ENCODE peak calls at places on chromosomes 7 and 10, in four cellular contexts. X, T, F and M are unnamed samples.

GRCh38 chr7:23247101-23247601 is 576 bp downstream of the GPNMB start:
- DNase-seq in X (no peak), T (no peak), F (no peak), M (no peak)

GRCh38 chr7:109003742-109004141 is 434.1 kb downstream of the DNAJB9 start:
- DNase-seq in X (no peak), T (no peak), F (no peak), M (no peak)

GRCh38 chr10:32985781-32986350 is 27.8 kb upstream of the ITGB1 start:
- DNase-seq in X (no peak), T (no peak), F (no peak), M (no peak)

GRCh38 chr7:78587443-78588044 is 789.0 kb downstream of the PHTF2 start:
- DNase-seq in X (no peak), T (no peak), F (no peak), M (no peak)

GRCh38 chr7:134343796-134344195 is 27.1 kb upstream of the SLC35B4 start:
- DNase-seq in X (no peak), T (no peak), F (no peak), M (no peak)

GRCh38 chr7:122887198-122887597 is 938 bp upstream of the CADPS2 start:
- DNase-seq in X (peak; percentile 62), T (peak; percentile 75), F (peak; percentile 76), M (peak; percentile 68)

GRCh38 chr7:114293289-114294012 is 121.2 kb upstream of the FOXP2 start:
- DNase-seq in X (no peak), T (no peak), F (no peak), M (no peak)

GRCh38 chr7:108181073-108181985 is 51.2 kb upstream of the LAMB4 start:
- DNase-seq in X (no peak), T (no peak), F (no peak), M (no peak)

GRCh38 chr10:72009430-72010081 is 45.4 kb downstream of the CHST3 start:
- DNase-seq in X (peak; percentile 81), T (peak; percentile 93), F (peak; percentile 99), M (peak; percentile 85)

GRCh38 chr7:12102101-12102500 is 109.0 kb upstream of the TMEM106B start:
- DNase-seq in X (no peak), T (no peak), F (no peak), M (no peak)

GRCh38 chr10:71776528-71776927 is 3.2 kb upstream of the VSIR start:
- DNase-seq in X (peak; percentile 36), T (no peak), F (no peak), M (no peak)

GRCh38 chr10:1228463-1228975 is 172.3 kb downstream of the WDR37 start:
- DNase-seq in X (no peak), T (no peak), F (no peak), M (no peak)

GRCh38 chr7:143512488-143513340 is 35.0 kb downstream of the TAS2R41 start:
- DNase-seq in X (no peak), T (no peak), F (no peak), M (no peak)

GRCh38 chr7:94315011-94315410 is 79.7 kb upstream of the COL1A2 start:
- DNase-seq in X (no peak), T (no peak), F (no peak), M (no peak)

GRCh38 chr10:21860718-21861117 is 142.8 kb downstream of the DNAJC1 start:
- DNase-seq in X (no peak), T (no peak), F (no peak), M (no peak)

GRCh38 chr7:6725003-6725402 is 18.3 kb upstream of the ZNF12 start:
- DNase-seq in X (peak; percentile 43), T (no peak), F (no peak), M (no peak)

GRCh38 chr7:146414872-146415271 is 298.3 kb downstream of the CNTNAP2 start:
- DNase-seq in X (no peak), T (no peak), F (no peak), M (no peak)

GRCh38 chr10:97450828-97451227 is 4.9 kb downstream of the ZDHHC16 start:
- DNase-seq in X (no peak), T (no peak), F (no peak), M (no peak)

GRCh38 chr7:51288896-51289607 is 27.6 kb downstream of the COBL start:
- DNase-seq in X (peak; percentile 60), T (no peak), F (no peak), M (no peak)

GRCh38 chr7:100684534-100685042 is 9.5 kb downstream of the GIGYF1 start:
- DNase-seq in X (no peak), T (no peak), F (no peak), M (no peak)

GRCh38 chr7:156518466-156518865 is 122.1 kb upstream of the RNF32 start:
- DNase-seq in X (no peak), T (no peak), F (no peak), M (no peak)

GRCh38 chr10:112875474-112876267 is 74.4 kb upstream of the TCF7L2 start:
- DNase-seq in X (peak; percentile 51), T (peak; percentile 24), F (no peak), M (no peak)

GRCh38 chr7:156907656-156908055 is 14.7 kb upstream of the LMBR1 start:
- DNase-seq in X (no peak), T (no peak), F (no peak), M (no peak)

GRCh38 chr7:151756076-151756731 is 120.7 kb downstream of the PRKAG2 start:
- DNase-seq in X (peak; percentile 20), T (no peak), F (no peak), M (no peak)

GRCh38 chr10:932589-932988 is 1.1 kb upstream of the LARP4B start:
- DNase-seq in X (no peak), T (peak; percentile 25), F (no peak), M (no peak)

GRCh38 chr7:80275192-80275605 is 140.6 kb downstream of the GNAI1 start:
- DNase-seq in X (no peak), T (no peak), F (no peak), M (no peak)

GRCh38 chr7:159141159-159141558 is 3.5 kb downstream of the VIPR2 start:
- DNase-seq in X (no peak), T (no peak), F (peak; percentile 56), M (no peak)

GRCh38 chr7:159142730-159143129 is 1.9 kb downstream of the VIPR2 start:
- DNase-seq in X (no peak), T (no peak), F (peak; percentile 66), M (no peak)

GRCh38 chr7:159141660-159142059 is 3.0 kb downstream of the VIPR2 start:
- DNase-seq in X (no peak), T (no peak), F (peak; percentile 60), M (peak; percentile 44)

GRCh38 chr7:159140170-159140910 is 4.3 kb downstream of the VIPR2 start:
- DNase-seq in X (no peak), T (no peak), F (peak; percentile 54), M (no peak)

DNA sequence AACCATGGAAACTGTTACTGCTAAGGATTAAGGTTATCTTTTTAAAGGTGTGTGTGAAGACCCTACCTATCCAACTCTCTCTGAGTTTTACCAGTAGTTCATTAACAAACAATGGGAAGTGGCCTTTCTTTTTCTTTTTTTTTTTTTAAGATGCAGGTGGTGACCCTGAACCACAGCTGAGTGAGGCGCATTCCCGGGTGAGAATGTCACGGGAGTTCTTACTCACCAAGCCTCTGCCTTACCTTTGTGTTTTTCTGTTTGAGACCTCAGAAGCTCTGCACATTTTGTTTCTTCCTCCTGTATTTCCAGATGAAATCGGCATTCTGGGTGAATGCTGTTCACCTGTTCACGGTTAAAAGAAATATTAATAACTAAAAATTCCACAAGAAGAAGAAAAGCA is 2.5 kb downstream of the VIPR2 start:
- DNase-seq in X (no peak), T (no peak), F (no peak), M (no peak)
- H3K4me3 ChIP-seq in X (no peak overlapping the region), T (no peak overlapping the region), F (no peak overlapping the region), M (no peak overlapping the region)

GRCh38 chr10:28880551-28880950 is 203.2 kb downstream of the BAMBI start:
- DNase-seq in X (no peak), T (no peak), F (no peak), M (no peak)
- H3K27ac ChIP-seq in X (no peak overlapping the region), T (no peak overlapping the region), F (peak overlapping the region; percentile 88), M (peak overlapping the region; percentile 81)

DNA sequence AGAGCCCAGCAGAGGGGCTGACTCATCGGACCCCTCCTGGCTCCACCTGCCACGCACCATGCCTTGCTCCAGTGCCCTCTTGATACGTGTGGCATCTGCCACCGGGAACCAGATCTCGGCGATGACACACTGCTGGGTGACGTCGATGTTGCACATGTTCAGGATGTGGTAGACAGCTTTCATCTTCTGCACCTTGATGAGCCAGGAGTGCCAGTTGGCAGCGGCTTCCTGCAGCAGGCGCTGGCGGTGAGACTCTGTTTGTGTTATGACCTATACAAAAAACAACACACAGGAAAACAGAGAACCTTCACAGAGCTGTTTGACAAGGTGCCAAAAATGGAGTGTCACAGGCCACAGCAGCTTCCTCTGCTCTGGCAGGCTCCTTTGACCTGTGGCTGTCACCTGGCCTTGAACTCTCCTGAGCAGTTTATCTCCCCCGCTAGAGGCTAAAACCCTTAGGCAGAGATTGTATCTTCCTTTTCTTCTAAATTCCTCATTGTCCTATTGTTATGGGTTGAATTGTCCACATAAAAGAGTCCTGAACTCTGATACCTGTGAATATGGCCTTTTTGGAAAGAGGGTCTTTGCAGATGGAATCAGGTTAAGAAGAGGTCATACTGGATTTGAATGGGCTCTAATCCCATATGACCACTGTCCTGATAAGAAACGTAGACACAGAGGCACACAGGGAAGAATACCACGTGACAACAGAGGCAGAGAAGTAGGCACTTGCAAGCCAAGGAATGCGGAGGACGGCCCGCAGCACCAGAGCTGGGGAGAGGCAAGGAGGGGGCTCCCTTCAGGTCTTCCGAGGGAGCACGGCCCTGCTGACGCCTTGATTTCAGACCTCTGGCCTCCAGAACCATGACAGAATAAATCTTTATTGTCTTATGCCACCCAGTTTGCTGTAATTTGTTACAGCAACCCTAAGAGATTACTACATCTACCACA is 45.0 kb upstream of the TMEM213 start:
- DNase-seq in X (peak; percentile 54), T (peak; percentile 15), F (no peak), M (peak; percentile 14)
- H3K4me3 ChIP-seq in X (no peak overlapping the region), T (no peak overlapping the region), F (no peak overlapping the region), M (no peak overlapping the region)

DNA sequence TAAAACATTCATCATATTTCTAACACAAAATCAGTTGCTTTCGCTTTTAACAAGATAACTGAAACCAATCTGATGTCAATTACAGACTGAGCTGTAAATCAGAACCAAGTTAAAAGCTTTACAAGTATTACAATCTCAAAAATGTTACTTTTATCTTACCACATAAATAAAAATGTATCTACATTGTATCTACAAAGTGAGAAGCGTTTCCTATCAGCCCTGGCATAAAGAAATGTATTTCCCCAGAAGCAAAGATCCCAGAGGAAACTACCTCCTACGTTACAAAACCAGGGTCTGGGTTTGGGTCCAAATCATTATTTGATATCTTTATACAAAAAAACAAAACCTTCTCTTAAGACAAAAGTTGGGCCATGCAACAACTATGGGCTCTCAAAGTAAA is 2.6 kb downstream of the SMURF1 start:
- DNase-seq in X (no peak), T (no peak), F (no peak), M (no peak)
- H3K27ac ChIP-seq in X (peak overlapping the region; percentile 100), T (no peak overlapping the region), F (peak overlapping the region; percentile 100), M (peak overlapping the region; percentile 99)